ENCODE peak calls at places on chromosome X, in six cellular contexts. F is naive thymus-derived CD4-positive, alpha-beta T cell; P is PC-3; V is CD8-positive, alpha-beta T cell; K is keratinocyte; Q is CD8-positive, alpha-beta memory T cell. R is an unnamed sample.

GRCh38 chrX:109740076-109740809 is 7.2 kb upstream of the ACSL4 start:
- DNase-seq in F (no peak), P (peak), V (no peak), K (no peak), Q (no peak), R (no peak)

GRCh38 chrX:25125483-25125882 is 109.7 kb upstream of the ARX start:
- DNase-seq in F (no peak), P (no peak), V (no peak), K (no peak), Q (no peak), R (no peak)

GRCh38 chrX:11953615-11954014 is 184.7 kb upstream of the FRMPD4 start:
- DNase-seq in F (no peak), P (peak), V (no peak), K (no peak), Q (no peak), R (no peak)

GRCh38 chrX:101191217-101191750 is 28.3 kb upstream of the DRP2 start:
- DNase-seq in F (no peak), P (no peak), V (no peak), K (no peak), Q (no peak), R (no peak)

GRCh38 chrX:112759512-112759911 is 79.8 kb upstream of the LHFPL1 start:
- DNase-seq in F (no peak), P (no peak), V (no peak), K (no peak), Q (no peak), R (no peak)

GRCh38 chrX:110159865-110160264 is 157.0 kb downstream of the TMEM164 start:
- DNase-seq in F (no peak), P (no peak), V (no peak), K (no peak), Q (no peak), R (no peak)

GRCh38 chrX:19810370-19810769 is 77.0 kb downstream of the SH3KBP1 start:
- DNase-seq in F (no peak), P (no peak), V (peak), K (no peak), Q (no peak), R (peak)

GRCh38 chrX:31128849-31129248 is 57.0 kb upstream of the FTHL17 start:
- DNase-seq in F (no peak), P (no peak), V (no peak), K (no peak), Q (no peak), R (no peak)

GRCh38 chrX:136953867-136954787 is 73.6 kb upstream of the RBMX start:
- DNase-seq in F (peak), P (peak), V (peak), K (peak), Q (peak), R (peak)

GRCh38 chrX:38701073-38701472 is 100.2 kb upstream of the MID1IP1 start:
- DNase-seq in F (no peak), P (no peak), V (no peak), K (no peak), Q (no peak), R (no peak)

GRCh38 chrX:134513091-134513490 is 53.1 kb downstream of the HPRT1 start:
- DNase-seq in F (no peak), P (peak), V (no peak), K (peak), Q (no peak), R (no peak)

GRCh38 chrX:69615323-69615722 is 590 bp upstream of the EDA start:
- DNase-seq in F (no peak), P (no peak), V (no peak), K (no peak), Q (no peak), R (no peak)

GRCh38 chrX:97000682-97001393 is 117.1 kb downstream of the RPA4 start:
- DNase-seq in F (no peak), P (no peak), V (no peak), K (no peak), Q (no peak), R (no peak)

GRCh38 chrX:106437407-106437806 is 174.4 kb upstream of the RADX start:
- DNase-seq in F (no peak), P (no peak), V (no peak), K (no peak), Q (no peak), R (no peak)

GRCh38 chrX:33379839-33380238 is 168.5 kb upstream of the DMD start:
- DNase-seq in F (no peak), P (no peak), V (no peak), K (no peak), Q (no peak), R (no peak)

GRCh38 chrX:101276238-101276637 is 14.9 kb downstream of the TAF7L start:
- DNase-seq in F (no peak), P (no peak), V (no peak), K (no peak), Q (no peak), R (no peak)

GRCh38 chrX:50000937-50001542 is 78.6 kb downstream of the CLCN5 start:
- DNase-seq in F (no peak), P (no peak), V (no peak), K (no peak), Q (no peak), R (no peak)

GRCh38 chrX:12007881-12008280 is 130.4 kb upstream of the FRMPD4 start:
- DNase-seq in F (no peak), P (peak), V (no peak), K (peak), Q (no peak), R (peak)

GRCh38 chrX:29661290-29661689 is 554.1 kb upstream of the MAGEB2 start:
- DNase-seq in F (no peak), P (peak), V (no peak), K (peak), Q (no peak), R (no peak)

GRCh38 chrX:73852022-73852421 is 289.0 kb downstream of the CHIC1 start:
- DNase-seq in F (no peak), P (no peak), V (no peak), K (no peak), Q (no peak), R (no peak)
- H3K4me3 ChIP-seq in F (no peak), P (no peak), V (no peak), K (peak), Q (no peak), R (no peak)

GRCh38 chrX:51742586-51742985 is 656 bp upstream of the GSPT2 start:
- DNase-seq in F (no peak), P (no peak), V (no peak), K (no peak), Q (no peak), R (no peak)
- H3K4me3 ChIP-seq in F (peak), P (peak), V (peak), K (no peak), Q (peak), R (peak)

DNA sequence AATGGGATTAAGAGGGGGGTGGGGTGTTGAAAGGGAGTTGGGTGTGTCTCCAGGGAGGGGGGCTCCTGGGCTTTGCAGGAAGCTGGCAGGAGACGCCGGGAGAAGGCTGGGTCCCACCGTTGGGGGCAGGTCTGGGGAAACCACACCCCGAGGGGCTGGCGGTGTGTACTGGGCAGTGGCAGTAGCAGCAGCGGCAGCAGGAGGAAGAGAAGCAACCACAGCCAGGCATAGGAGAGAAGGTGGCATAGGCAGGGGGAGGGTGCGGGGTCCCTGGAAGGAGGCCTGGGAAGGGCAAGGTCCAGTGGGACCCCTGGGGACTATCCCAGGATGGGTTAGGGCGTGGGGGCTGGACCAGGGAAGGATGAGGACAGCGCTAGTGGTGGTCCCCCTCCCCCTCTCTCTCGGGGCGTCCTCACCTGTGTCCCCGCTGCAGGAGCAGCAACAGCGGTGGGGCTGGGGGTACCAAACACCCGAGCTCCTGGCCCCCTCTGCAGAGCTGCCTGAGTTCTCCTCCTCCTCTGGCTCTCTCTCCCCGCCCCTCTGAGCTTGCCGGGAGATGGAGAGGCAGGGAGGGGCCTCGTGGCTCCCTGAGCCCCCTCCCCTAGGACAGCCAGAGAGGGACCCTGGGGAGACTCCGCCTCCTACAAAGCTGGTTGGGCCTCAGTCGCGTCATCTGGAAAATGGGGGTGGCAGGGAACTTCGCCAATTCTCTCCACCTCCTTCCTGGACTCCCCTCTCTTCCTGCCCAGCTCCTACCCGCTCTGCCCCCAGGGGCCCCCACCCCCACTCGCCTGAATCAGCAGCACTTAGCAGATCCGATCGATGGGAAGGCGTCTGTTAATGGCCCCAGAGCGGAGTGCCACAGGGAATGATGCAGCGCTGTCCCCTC is at the start of gene KCND1:
- DNase-seq in F (no peak), P (no peak), V (no peak), K (peak), Q (no peak), R (no peak)
- H3K4me3 ChIP-seq in F (peak), P (no peak), V (no peak), K (no peak), Q (no peak), R (no peak)

DNA sequence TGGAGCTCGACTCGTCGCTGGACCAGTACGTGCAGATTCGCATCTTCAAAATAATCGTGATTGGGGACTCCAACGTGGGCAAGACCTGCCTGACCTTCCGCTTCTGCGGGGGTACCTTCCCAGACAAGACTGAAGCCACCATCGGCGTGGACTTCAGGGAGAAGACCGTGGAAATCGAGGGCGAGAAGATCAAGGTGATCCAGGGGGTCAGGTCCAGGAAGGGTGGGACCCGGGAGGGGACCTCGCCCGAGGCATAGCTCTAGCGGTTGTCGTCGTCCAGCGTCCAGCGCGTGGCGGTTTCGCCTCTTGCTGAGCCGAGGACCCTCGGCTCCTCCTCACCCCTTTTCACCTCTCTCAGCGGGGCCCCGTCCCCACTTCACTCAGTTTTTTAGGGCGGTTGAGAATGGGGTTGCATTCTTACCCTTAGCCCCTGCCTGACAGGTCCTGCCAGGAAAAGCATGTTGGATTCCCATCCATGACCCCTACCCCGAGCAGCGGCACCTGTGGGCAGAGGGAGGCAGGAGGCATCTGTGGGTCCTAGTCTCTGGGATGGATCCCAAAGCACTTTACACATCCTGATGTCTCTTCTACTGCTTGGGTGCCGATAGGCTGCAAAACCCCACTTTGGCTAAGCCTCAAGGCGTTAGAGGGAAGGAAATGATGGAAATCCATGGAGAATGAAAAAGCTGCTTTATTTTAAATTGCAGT is 519 bp downstream of the RAB33A start:
- DNase-seq in F (no peak), P (no peak), V (peak), K (no peak), Q (no peak), R (no peak)
- H3K4me3 ChIP-seq in F (peak), P (peak), V (peak), K (no peak), Q (peak), R (peak)

DNA sequence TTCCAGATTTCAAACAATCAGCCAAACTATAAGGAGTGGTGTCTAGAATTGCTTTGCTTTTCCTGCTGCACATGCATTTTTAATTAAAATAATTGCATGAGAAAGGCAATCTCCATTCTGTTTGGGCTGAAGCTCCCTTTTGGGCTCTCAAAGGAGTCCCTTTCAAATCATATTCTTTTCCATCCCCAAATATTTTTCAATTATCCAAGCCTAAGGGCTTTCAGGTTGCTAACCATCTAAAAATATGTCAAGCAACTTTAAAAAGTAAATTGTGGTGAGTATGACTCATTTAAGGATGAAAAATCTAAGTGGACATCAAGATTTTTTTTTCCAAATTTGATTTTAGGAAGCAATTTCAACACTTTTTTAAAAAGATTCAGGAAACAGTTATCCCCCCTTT is 28.4 kb downstream of the PIR start:
- DNase-seq in F (no peak), P (peak), V (no peak), K (no peak), Q (no peak), R (no peak)
- H3K4me3 ChIP-seq in F (no peak), P (no peak), V (no peak), K (no peak), Q (no peak), R (no peak)

GRCh38 chrX:48478806-48479205 is 2.8 kb downstream of the FTSJ1 start:
- DNase-seq in F (no peak), P (no peak), V (no peak), K (no peak), Q (no peak), R (no peak)

GRCh38 chrX:48475774-48476577 is at the start of gene FTSJ1:
- DNase-seq in F (peak), P (peak), V (peak), K (no peak), Q (peak), R (peak)

GRCh38 chrX:48475295-48475694 is 704 bp upstream of the FTSJ1 start:
- DNase-seq in F (no peak), P (no peak), V (no peak), K (no peak), Q (no peak), R (no peak)

GRCh38 chrX:48477960-48478755 is 2.2 kb downstream of the FTSJ1 start:
- DNase-seq in F (no peak), P (no peak), V (no peak), K (no peak), Q (no peak), R (no peak)

GRCh38 chrX:48476919-48477318 is 920 bp downstream of the FTSJ1 start:
- DNase-seq in F (no peak), P (no peak), V (no peak), K (no peak), Q (no peak), R (no peak)
- H3K4me3 ChIP-seq in F (peak), P (peak), V (peak), K (peak), Q (peak), R (peak)

DNA sequence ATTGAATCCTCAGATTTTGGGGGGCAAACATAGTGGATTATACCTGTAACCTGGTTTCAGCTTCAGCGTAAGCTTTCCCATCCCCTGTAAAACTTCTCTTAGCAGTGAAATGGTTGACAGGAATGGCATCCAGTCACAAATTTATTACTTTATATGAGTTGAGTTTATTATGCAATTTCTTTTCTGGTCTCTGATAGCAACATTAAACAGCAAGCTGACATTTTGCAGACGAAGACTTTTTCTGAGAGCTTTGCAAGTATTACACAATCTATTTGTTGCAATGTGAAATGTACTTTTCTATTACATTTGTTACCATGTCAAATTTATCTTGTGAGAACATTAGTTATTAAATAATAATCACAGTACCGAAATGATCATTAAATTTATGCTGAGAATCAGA is 60.6 kb downstream of the GSPT2 start:
- DNase-seq in F (no peak), P (no peak), V (no peak), K (no peak), Q (no peak), R (no peak)
- H3K4me3 ChIP-seq in F (peak), P (peak), V (no peak), K (peak), Q (peak), R (peak)

GRCh38 chrX:46573896-46574336 is 351 bp downstream of the CHST7 start:
- DNase-seq in F (peak), P (peak), V (peak), K (no peak), Q (peak), R (peak)
- H3K4me3 ChIP-seq in F (peak), P (peak), V (peak), K (peak), Q (peak), R (peak)

GRCh38 chrX:154018518-154019060 is 1.1 kb downstream of the IRAK1 start:
- DNase-seq in F (no peak), P (no peak), V (no peak), K (no peak), Q (no peak), R (no peak)
- H3K4me3 ChIP-seq in F (peak), P (peak), V (peak), K (peak), Q (peak), R (peak)